ENCODE peak calls at places on chromosomes 5 and 9, in five cellular contexts. J is GM23338, O is HCT116, B is transverse colon, R is stomach. T is an unnamed sample.

GRCh38 chr9:104977168-104977567 is 49.2 kb upstream of the ABCA1 start:
- DNase-seq in J (no peak), O (no peak), B (no peak), R (no peak), T (no peak)

GRCh38 chr5:110900829-110901228 is 162.0 kb downstream of the SLC25A46 start:
- DNase-seq in J (no peak), O (no peak), B (no peak), R (no peak), T (no peak)

GRCh38 chr5:32443541-32444190 is 874 bp downstream of the ZFR start:
- DNase-seq in J (peak; percentile 74), O (no peak), B (peak; percentile 43), R (no peak), T (no peak)

GRCh38 chr9:137748311-137748710 is 129.3 kb upstream of the CACNA1B start:
- DNase-seq in J (no peak), O (no peak), B (no peak), R (no peak), T (no peak)

GRCh38 chr5:14872070-14872989 is 752 bp upstream of the ANKH start:
- DNase-seq in J (peak; percentile 72), O (no peak), B (peak; percentile 85), R (peak; percentile 58), T (no peak)

GRCh38 chr5:151189151-151189550 is 31.6 kb upstream of the ANXA6 start:
- DNase-seq in J (no peak), O (no peak), B (no peak), R (no peak), T (no peak)

GRCh38 chr9:129414377-129415021 is 206.4 kb downstream of the C9orf50 start:
- DNase-seq in J (peak; percentile 40), O (no peak), B (peak; percentile 45), R (no peak), T (no peak)

GRCh38 chr5:138180183-138180782 is 1.4 kb downstream of the KIF20A start:
- DNase-seq in J (peak; percentile 52), O (peak; percentile 52), B (no peak), R (no peak), T (no peak)

GRCh38 chr9:137707361-137707760 is 88.6 kb downstream of the EHMT1 start:
- DNase-seq in J (no peak), O (no peak), B (no peak), R (no peak), T (no peak)

GRCh38 chr5:37665272-37665671 is 174.6 kb downstream of the GDNF start:
- DNase-seq in J (no peak), O (no peak), B (no peak), R (no peak), T (no peak)

GRCh38 chr5:64210866-64211265 is 45.2 kb downstream of the RNF180 start:
- DNase-seq in J (peak; percentile 57), O (no peak), B (no peak), R (no peak), T (no peak)

GRCh38 chr5:152374711-152375275 is 30.3 kb downstream of the NMUR2 start:
- DNase-seq in J (no peak), O (no peak), B (no peak), R (no peak), T (no peak)

GRCh38 chr5:139394654-139395566 is at the start of gene PROB1:
- DNase-seq in J (peak; percentile 63), O (no peak), B (no peak), R (no peak), T (no peak)

GRCh38 chr5:157571357-157571827 is 4.2 kb downstream of the ADAM19 start:
- DNase-seq in J (peak; percentile 44), O (no peak), B (peak; percentile 65), R (no peak), T (no peak)

GRCh38 chr9:137241490-137242328 is 622 bp downstream of the TUBB4B start:
- DNase-seq in J (no peak), O (no peak), B (peak; percentile 80), R (peak; percentile 70), T (no peak)

GRCh38 chr9:127524373-127524772 is 73.1 kb downstream of the LRSAM1 start:
- DNase-seq in J (peak; percentile 49), O (no peak), B (no peak), R (no peak), T (no peak)

GRCh38 chr5:140966293-140967225 is at the start of gene PCDHAC2:
- DNase-seq in J (peak; percentile 94), O (peak; percentile 48), B (no peak), R (peak; percentile 49), T (no peak)

GRCh38 chr5:135373747-135374515 is 25.1 kb downstream of the MACROH2A1 start:
- DNase-seq in J (no peak), O (no peak), B (no peak), R (no peak), T (no peak)

GRCh38 chr5:2750758-2751464 is 566 bp downstream of the IRX2 start:
- DNase-seq in J (peak; percentile 50), O (no peak), B (no peak), R (no peak), T (no peak)

GRCh38 chr9:87445646-87446045 is 52.0 kb upstream of the DAPK1 start:
- DNase-seq in J (peak; percentile 76), O (peak; percentile 43), B (peak; percentile 30), R (peak; percentile 37), T (no peak)

GRCh38 chr9:75930766-75931311 is 40.4 kb downstream of the PCSK5 start:
- DNase-seq in J (no peak), O (no peak), B (no peak), R (no peak), T (no peak)

GRCh38 chr5:2391021-2391420 is 360.5 kb downstream of the IRX2 start:
- DNase-seq in J (no peak), O (no peak), B (no peak), R (no peak), T (no peak)

GRCh38 chr5:125043781-125044391 is 297.4 kb upstream of the ZNF608 start:
- DNase-seq in J (no peak), O (peak; percentile 6), B (peak; percentile 23), R (peak; percentile 32), T (no peak)

GRCh38 chr5:132850066-132850465 is 16.2 kb downstream of the GDF9 start:
- DNase-seq in J (no peak), O (no peak), B (no peak), R (no peak), T (no peak)

GRCh38 chr5:68239485-68239884 is 23.9 kb downstream of the PIK3R1 start:
- DNase-seq in J (peak; percentile 16), O (no peak), B (peak; percentile 77), R (peak; percentile 63), T (peak; percentile 95)

GRCh38 chr5:96112123-96112670 is 150.5 kb upstream of the ELL2 start:
- DNase-seq in J (no peak), O (no peak), B (no peak), R (no peak), T (no peak)

GRCh38 chr5:107396351-107396690 is 274.4 kb downstream of the EFNA5 start:
- DNase-seq in J (no peak), O (no peak), B (no peak), R (no peak), T (no peak)

DNA sequence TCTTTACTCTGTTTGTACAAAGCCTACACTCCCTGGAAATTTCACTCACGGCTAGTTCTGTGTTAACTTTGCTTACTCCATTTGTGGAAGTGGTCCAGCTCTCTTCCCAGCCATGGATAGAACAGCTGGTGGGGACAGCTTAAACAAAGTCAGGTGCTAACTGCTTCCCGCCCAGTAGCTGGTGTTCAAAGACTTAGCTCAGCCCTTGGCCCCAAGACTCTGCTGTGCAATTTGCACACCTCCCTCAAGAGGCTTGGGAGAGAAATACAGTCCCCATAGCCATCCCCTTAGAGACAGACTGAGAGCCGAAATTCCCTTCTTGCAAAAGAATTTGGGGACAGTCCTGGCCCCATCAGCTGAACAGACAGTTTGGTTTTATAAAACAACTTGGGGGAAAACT is 73.8 kb upstream of the RAI14 start:
- DNase-seq in J (peak; percentile 49), O (no peak), B (no peak), R (no peak), T (no peak)
- TF ChIP-seq CTCF in J (peak; percentile 13), O (no peak), B (no peak), R (no peak), T (no peak)

GRCh38 chr9:93124793-93125192 is 9.3 kb downstream of the NINJ1 start:
- DNase-seq in J (no peak), O (no peak), B (peak; percentile 6), R (no peak), T (no peak)

GRCh38 chr9:93122721-93123221 is 11.3 kb downstream of the NINJ1 start:
- DNase-seq in J (no peak), O (no peak), B (peak; percentile 5), R (no peak), T (no peak)

GRCh38 chr9:93125331-93125894 is 8.6 kb downstream of the NINJ1 start:
- DNase-seq in J (no peak), O (no peak), B (peak; percentile 2), R (no peak), T (no peak)

GRCh38 chr9:93121316-93122241 is 12.5 kb downstream of the NINJ1 start:
- DNase-seq in J (no peak), O (no peak), B (peak; percentile 5), R (no peak), T (no peak)

DNA sequence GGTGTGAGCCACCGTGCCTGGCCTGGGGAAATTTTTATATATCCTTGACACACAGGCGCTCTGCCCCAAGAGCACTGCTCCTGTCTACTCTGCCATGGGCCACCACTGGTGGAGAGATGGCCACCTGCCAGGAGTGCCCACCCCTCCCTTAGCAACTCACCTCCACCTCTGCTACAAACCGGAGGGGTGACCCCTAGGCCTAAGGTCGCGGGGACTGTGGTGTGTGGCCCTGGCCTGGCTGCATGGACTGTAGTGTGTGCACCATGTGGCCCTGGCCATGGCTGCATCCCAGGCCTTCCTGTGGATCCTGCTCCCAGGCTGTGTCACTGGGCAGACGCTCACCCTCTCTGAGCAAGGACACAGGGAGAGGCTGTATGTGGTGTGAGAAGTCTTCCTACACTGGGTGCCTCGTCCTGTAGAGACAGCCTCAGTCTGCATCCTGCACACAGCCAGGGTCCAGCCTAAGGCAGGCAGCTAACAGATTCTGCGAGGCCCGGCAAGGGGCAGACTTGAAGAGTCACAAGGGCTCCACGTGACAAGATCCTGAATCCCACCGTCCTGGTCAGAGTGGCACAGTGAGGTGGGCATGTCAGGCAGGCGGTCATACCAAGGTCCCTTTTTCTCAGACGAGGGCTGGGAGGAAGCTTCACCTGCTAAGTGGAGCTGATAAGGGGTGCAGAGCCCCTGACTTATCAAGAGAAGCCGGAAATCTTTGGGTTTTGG is 10.3 kb downstream of the NINJ1 start:
- DNase-seq in J (no peak), O (no peak), B (peak; percentile 6), R (no peak), T (no peak)
- TF ChIP-seq POLR2AphosphoS5 in J (no peak), O (no peak), B (no peak), R (no peak), T (no peak)

GRCh38 chr5:57277085-57277484 is 103.2 kb downstream of the GPBP1 start:
- DNase-seq in J (peak; percentile 42), O (peak; percentile 13), B (no peak), R (no peak), T (no peak)
- TF ChIP-seq CTCF in J (peak; percentile 60), O (peak; percentile 55), B (no peak), R (no peak), T (no peak)

GRCh38 chr5:177089825-177090641 is 3.3 kb downstream of the FGFR4 start:
- DNase-seq in J (no peak), O (no peak), B (peak; percentile 47), R (no peak), T (no peak)
- TF ChIP-seq POLR2AphosphoS5 in J (no peak), O (no peak), B (no peak), R (no peak), T (no peak)

T was measured in esophagus muscularis mucosa.